ENCODE peak calls at places on chromosomes 7 and 10, in ten cellular contexts. One of them, this sample, is unnamed.

GRCh38 chr10:24456319-24456718 is 247.4 kb downstream of the KIAA1217 start:
- DNase-seq in uterus: no peak
- DNase-seq in CD4-positive, alpha-beta T cell: no peak
- DNase-seq in upper lobe of right lung: no peak
- DNase-seq in fibroblast of lung: peak; percentile 98
- DNase-seq in H9: no peak
- DNase-seq in H1: no peak
- DNase-seq in heart left ventricle: no peak
- DNase-seq in heart right ventricle: no peak
- DNase-seq in testis: no peak
- DNase-seq in this sample: peak; percentile 20

GRCh38 chr7:2971914-2972530 is 71.6 kb downstream of the CARD11 start:
- DNase-seq in uterus: no peak
- DNase-seq in CD4-positive, alpha-beta T cell: no peak
- DNase-seq in upper lobe of right lung: no peak
- DNase-seq in fibroblast of lung: no peak
- DNase-seq in H9: no peak
- DNase-seq in H1: no peak
- DNase-seq in heart left ventricle: no peak
- DNase-seq in heart right ventricle: no peak
- DNase-seq in testis: peak; percentile 4
- DNase-seq in this sample: no peak

GRCh38 chr10:72654720-72655119 is 28.8 kb upstream of the MICU1 start:
- DNase-seq in uterus: no peak
- DNase-seq in CD4-positive, alpha-beta T cell: no peak
- DNase-seq in upper lobe of right lung: no peak
- DNase-seq in fibroblast of lung: no peak
- DNase-seq in H9: no peak
- DNase-seq in H1: no peak
- DNase-seq in heart left ventricle: no peak
- DNase-seq in heart right ventricle: no peak
- DNase-seq in testis: no peak
- DNase-seq in this sample: no peak

GRCh38 chr7:22859676-22860290 is 37.1 kb upstream of the TOMM7 start:
- DNase-seq in uterus: no peak
- DNase-seq in CD4-positive, alpha-beta T cell: no peak
- DNase-seq in upper lobe of right lung: no peak
- DNase-seq in fibroblast of lung: peak; percentile 80
- DNase-seq in H9: no peak
- DNase-seq in H1: no peak
- DNase-seq in heart left ventricle: no peak
- DNase-seq in heart right ventricle: no peak
- DNase-seq in testis: no peak
- DNase-seq in this sample: no peak

GRCh38 chr7:121558288-121558687 is 162.2 kb upstream of the FAM3C start:
- DNase-seq in uterus: no peak
- DNase-seq in CD4-positive, alpha-beta T cell: no peak
- DNase-seq in upper lobe of right lung: no peak
- DNase-seq in fibroblast of lung: no peak
- DNase-seq in H9: no peak
- DNase-seq in H1: no peak
- DNase-seq in heart left ventricle: no peak
- DNase-seq in heart right ventricle: no peak
- DNase-seq in testis: no peak
- DNase-seq in this sample: no peak

GRCh38 chr7:40437936-40438634 is 303.3 kb downstream of the SUGCT start:
- DNase-seq in uterus: no peak
- DNase-seq in CD4-positive, alpha-beta T cell: no peak
- DNase-seq in upper lobe of right lung: no peak
- DNase-seq in fibroblast of lung: peak; percentile 36
- DNase-seq in H9: no peak
- DNase-seq in H1: no peak
- DNase-seq in heart left ventricle: no peak
- DNase-seq in heart right ventricle: no peak
- DNase-seq in testis: no peak
- DNase-seq in this sample: no peak

GRCh38 chr10:72254891-72255568 is 18.7 kb upstream of the DDIT4 start:
- DNase-seq in uterus: peak; percentile 95
- DNase-seq in CD4-positive, alpha-beta T cell: no peak
- DNase-seq in upper lobe of right lung: peak; percentile 91
- DNase-seq in fibroblast of lung: peak; percentile 52
- DNase-seq in H9: peak; percentile 90
- DNase-seq in H1: peak; percentile 80
- DNase-seq in heart left ventricle: peak; percentile 87
- DNase-seq in heart right ventricle: peak; percentile 90
- DNase-seq in testis: peak; percentile 96
- DNase-seq in this sample: peak; percentile 58

GRCh38 chr10:28177944-28178637 is 124.8 kb downstream of the MPP7 start:
- DNase-seq in uterus: no peak
- DNase-seq in CD4-positive, alpha-beta T cell: no peak
- DNase-seq in upper lobe of right lung: no peak
- DNase-seq in fibroblast of lung: peak; percentile 38
- DNase-seq in H9: no peak
- DNase-seq in H1: no peak
- DNase-seq in heart left ventricle: no peak
- DNase-seq in heart right ventricle: no peak
- DNase-seq in testis: no peak
- DNase-seq in this sample: no peak

GRCh38 chr10:22340362-22341189 is 4.7 kb upstream of the SPAG6 start:
- DNase-seq in uterus: peak; percentile 60
- DNase-seq in CD4-positive, alpha-beta T cell: no peak
- DNase-seq in upper lobe of right lung: peak; percentile 85
- DNase-seq in fibroblast of lung: peak; percentile 67
- DNase-seq in H9: peak; percentile 72
- DNase-seq in H1: peak; percentile 81
- DNase-seq in heart left ventricle: peak; percentile 71
- DNase-seq in heart right ventricle: peak; percentile 72
- DNase-seq in testis: peak; percentile 82
- DNase-seq in this sample: peak; percentile 67

GRCh38 chr10:22338260-22338894 is 6.9 kb upstream of the SPAG6 start:
- DNase-seq in uterus: no peak
- DNase-seq in CD4-positive, alpha-beta T cell: no peak
- DNase-seq in upper lobe of right lung: no peak
- DNase-seq in fibroblast of lung: no peak
- DNase-seq in H9: no peak
- DNase-seq in H1: no peak
- DNase-seq in heart left ventricle: no peak
- DNase-seq in heart right ventricle: no peak
- DNase-seq in testis: no peak
- DNase-seq in this sample: no peak

GRCh38 chr10:22341190-22341935 is 3.9 kb upstream of the SPAG6 start:
- DNase-seq in uterus: no peak
- DNase-seq in CD4-positive, alpha-beta T cell: no peak
- DNase-seq in upper lobe of right lung: no peak
- DNase-seq in fibroblast of lung: no peak
- DNase-seq in H9: peak; percentile 53
- DNase-seq in H1: no peak
- DNase-seq in heart left ventricle: no peak
- DNase-seq in heart right ventricle: no peak
- DNase-seq in testis: no peak
- DNase-seq in this sample: no peak

GRCh38 chr10:22341936-22342222 is 3.4 kb upstream of the SPAG6 start:
- DNase-seq in uterus: no peak
- DNase-seq in CD4-positive, alpha-beta T cell: no peak
- DNase-seq in upper lobe of right lung: no peak
- DNase-seq in fibroblast of lung: no peak
- DNase-seq in H9: no peak
- DNase-seq in H1: no peak
- DNase-seq in heart left ventricle: no peak
- DNase-seq in heart right ventricle: no peak
- DNase-seq in testis: no peak
- DNase-seq in this sample: no peak

GRCh38 chr10:22339761-22340361 is 5.4 kb upstream of the SPAG6 start:
- DNase-seq in uterus: no peak
- DNase-seq in CD4-positive, alpha-beta T cell: no peak
- DNase-seq in upper lobe of right lung: no peak
- DNase-seq in fibroblast of lung: no peak
- DNase-seq in H9: no peak
- DNase-seq in H1: no peak
- DNase-seq in heart left ventricle: no peak
- DNase-seq in heart right ventricle: no peak
- DNase-seq in testis: no peak
- DNase-seq in this sample: no peak
- H3K27me3 ChIP-seq in uterus: peaks cover 72% of the 10 kb centered on the region
- H3K27me3 ChIP-seq in CD4-positive, alpha-beta T cell: peaks cover 97% of the 10 kb centered on the region
- H3K27me3 ChIP-seq in upper lobe of right lung: peaks cover 88% of the 10 kb centered on the region
- H3K27me3 ChIP-seq in fibroblast of lung: peaks cover 70% of the 10 kb centered on the region
- H3K27me3 ChIP-seq in H9: peaks cover 74% of the 10 kb centered on the region
- H3K27me3 ChIP-seq in H1: peaks cover 100% of the 10 kb centered on the region
- H3K27me3 ChIP-seq in heart left ventricle: peaks cover 65% of the 10 kb centered on the region
- H3K27me3 ChIP-seq in heart right ventricle: peaks cover 94% of the 10 kb centered on the region
- H3K27me3 ChIP-seq in testis: no peaks in the 10 kb centered on the region
- H3K27me3 ChIP-seq in this sample: no peaks in the 10 kb centered on the region

GRCh38 chr10:80292607-80293239 is 3.3 kb upstream of the MAT1A start:
- DNase-seq in uterus: no peak
- DNase-seq in CD4-positive, alpha-beta T cell: no peak
- DNase-seq in upper lobe of right lung: no peak
- DNase-seq in fibroblast of lung: no peak
- DNase-seq in H9: no peak
- DNase-seq in H1: no peak
- DNase-seq in heart left ventricle: no peak
- DNase-seq in heart right ventricle: no peak
- DNase-seq in testis: no peak
- DNase-seq in this sample: no peak

GRCh38 chr10:80288849-80289248 is 609 bp downstream of the MAT1A start:
- DNase-seq in uterus: no peak
- DNase-seq in CD4-positive, alpha-beta T cell: no peak
- DNase-seq in upper lobe of right lung: no peak
- DNase-seq in fibroblast of lung: no peak
- DNase-seq in H9: no peak
- DNase-seq in H1: no peak
- DNase-seq in heart left ventricle: no peak
- DNase-seq in heart right ventricle: no peak
- DNase-seq in testis: no peak
- DNase-seq in this sample: no peak

GRCh38 chr10:80284522-80284921 is 4.9 kb downstream of the MAT1A start:
- DNase-seq in uterus: no peak
- DNase-seq in CD4-positive, alpha-beta T cell: no peak
- DNase-seq in upper lobe of right lung: no peak
- DNase-seq in fibroblast of lung: no peak
- DNase-seq in H9: no peak
- DNase-seq in H1: no peak
- DNase-seq in heart left ventricle: no peak
- DNase-seq in heart right ventricle: no peak
- DNase-seq in testis: no peak
- DNase-seq in this sample: no peak

GRCh38 chr10:80290474-80291220 is 1.2 kb upstream of the MAT1A start:
- DNase-seq in uterus: no peak
- DNase-seq in CD4-positive, alpha-beta T cell: no peak
- DNase-seq in upper lobe of right lung: no peak
- DNase-seq in fibroblast of lung: no peak
- DNase-seq in H9: no peak
- DNase-seq in H1: no peak
- DNase-seq in heart left ventricle: no peak
- DNase-seq in heart right ventricle: no peak
- DNase-seq in testis: no peak
- DNase-seq in this sample: no peak

DNA sequence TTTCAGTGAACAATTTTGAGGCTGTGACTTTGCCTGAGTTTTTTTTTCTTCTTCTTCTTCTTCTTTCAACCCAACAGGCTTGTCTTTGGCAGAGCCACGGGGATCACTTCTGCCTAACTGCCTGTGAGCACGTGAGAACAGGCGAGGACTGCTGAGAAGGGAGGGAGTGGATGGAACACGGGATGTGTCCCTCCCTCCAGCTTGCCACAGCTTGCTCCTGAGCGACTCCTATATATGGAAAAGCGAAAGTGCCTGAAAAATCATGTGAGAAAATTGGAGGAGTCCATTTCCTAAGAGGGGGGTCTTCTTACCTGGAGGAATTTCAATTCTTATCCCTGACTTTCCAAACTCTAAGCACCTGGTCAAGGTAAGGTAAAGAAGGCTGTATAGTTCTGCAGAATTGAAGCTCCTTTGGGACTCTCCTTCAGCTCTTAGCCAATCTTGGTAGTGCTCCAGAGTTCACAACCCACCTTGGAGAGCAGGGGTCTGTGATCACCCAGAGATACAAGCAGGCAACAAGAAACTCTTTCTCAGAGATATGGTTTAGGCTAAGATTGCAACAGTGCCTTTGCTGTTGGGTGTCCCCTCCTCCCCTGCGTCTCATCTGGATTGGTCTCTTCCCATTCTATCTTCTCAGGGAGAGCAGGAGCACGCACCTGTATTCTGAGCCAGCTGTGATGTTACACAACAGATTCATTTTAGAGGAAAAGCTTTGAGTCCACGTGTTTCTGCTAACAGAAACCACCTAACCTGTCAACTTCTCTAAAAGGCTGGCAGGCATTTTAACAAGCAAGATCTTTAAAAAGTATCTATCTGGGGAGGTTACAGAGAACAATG is at the start of gene MAT1A:
- DNase-seq in uterus: no peak
- DNase-seq in CD4-positive, alpha-beta T cell: no peak
- DNase-seq in upper lobe of right lung: no peak
- DNase-seq in fibroblast of lung: no peak
- DNase-seq in H9: peak; percentile 66
- DNase-seq in H1: no peak
- DNase-seq in heart left ventricle: no peak
- DNase-seq in heart right ventricle: no peak
- DNase-seq in testis: peak; percentile 77
- DNase-seq in this sample: no peak
- TF ChIP-seq CTCF in uterus: no peak
- TF ChIP-seq CTCF in CD4-positive, alpha-beta T cell: no peak
- TF ChIP-seq CTCF in upper lobe of right lung: no peak
- TF ChIP-seq CTCF in fibroblast of lung: peak; percentile 10
- TF ChIP-seq CTCF in H9: peak; percentile 42
- TF ChIP-seq CTCF in H1: no peak
- TF ChIP-seq CTCF in heart left ventricle: no peak
- TF ChIP-seq CTCF in heart right ventricle: no peak
- TF ChIP-seq CTCF in testis: no peak
- TF ChIP-seq CTCF in this sample: no peak

GRCh38 chr10:26217396-26218105 is 977 bp downstream of the GAD2 start:
- DNase-seq in uterus: no peak
- DNase-seq in CD4-positive, alpha-beta T cell: no peak
- DNase-seq in upper lobe of right lung: no peak
- DNase-seq in fibroblast of lung: no peak
- DNase-seq in H9: peak; percentile 73
- DNase-seq in H1: peak; percentile 81
- DNase-seq in heart left ventricle: no peak
- DNase-seq in heart right ventricle: no peak
- DNase-seq in testis: no peak
- DNase-seq in this sample: no peak

GRCh38 chr10:26221571-26221970 is 5.0 kb downstream of the GAD2 start:
- DNase-seq in uterus: no peak
- DNase-seq in CD4-positive, alpha-beta T cell: no peak
- DNase-seq in upper lobe of right lung: no peak
- DNase-seq in fibroblast of lung: no peak
- DNase-seq in H9: peak; percentile 36
- DNase-seq in H1: no peak
- DNase-seq in heart left ventricle: no peak
- DNase-seq in heart right ventricle: no peak
- DNase-seq in testis: no peak
- DNase-seq in this sample: no peak

GRCh38 chr10:26222563-26222962 is 6.0 kb downstream of the GAD2 start:
- DNase-seq in uterus: no peak
- DNase-seq in CD4-positive, alpha-beta T cell: no peak
- DNase-seq in upper lobe of right lung: no peak
- DNase-seq in fibroblast of lung: no peak
- DNase-seq in H9: no peak
- DNase-seq in H1: no peak
- DNase-seq in heart left ventricle: no peak
- DNase-seq in heart right ventricle: no peak
- DNase-seq in testis: no peak
- DNase-seq in this sample: no peak

GRCh38 chr10:26216949-26217395 is 398 bp downstream of the GAD2 start:
- DNase-seq in uterus: no peak
- DNase-seq in CD4-positive, alpha-beta T cell: no peak
- DNase-seq in upper lobe of right lung: no peak
- DNase-seq in fibroblast of lung: no peak
- DNase-seq in H9: no peak
- DNase-seq in H1: no peak
- DNase-seq in heart left ventricle: no peak
- DNase-seq in heart right ventricle: no peak
- DNase-seq in testis: no peak
- DNase-seq in this sample: no peak

DNA sequence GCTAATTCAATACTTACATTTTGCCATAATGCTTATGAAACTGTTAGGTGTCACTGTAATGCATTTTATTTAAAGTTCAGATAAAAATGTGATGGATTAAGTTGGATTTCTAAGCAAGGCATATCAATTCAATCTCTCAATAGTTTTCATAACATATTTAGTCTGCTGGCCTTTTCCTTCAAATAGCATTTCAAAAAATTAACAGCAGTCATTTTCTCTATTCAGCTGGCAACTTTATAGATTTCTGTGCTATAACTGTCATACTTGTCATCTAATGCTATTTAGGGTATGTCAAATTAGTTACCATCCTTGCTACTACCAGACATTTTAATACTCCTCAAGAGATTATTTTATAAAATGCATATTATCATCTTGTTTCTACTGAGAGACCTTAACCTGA is 4.3 kb downstream of the GAD2 start:
- DNase-seq in uterus: no peak
- DNase-seq in CD4-positive, alpha-beta T cell: no peak
- DNase-seq in upper lobe of right lung: no peak
- DNase-seq in fibroblast of lung: no peak
- DNase-seq in H9: no peak
- DNase-seq in H1: no peak
- DNase-seq in heart left ventricle: no peak
- DNase-seq in heart right ventricle: no peak
- DNase-seq in testis: no peak
- DNase-seq in this sample: no peak
- H3K27me3 ChIP-seq in uterus: no peaks in the 10 kb centered on the region
- H3K27me3 ChIP-seq in CD4-positive, alpha-beta T cell: peaks cover 76% of the 10 kb centered on the region
- H3K27me3 ChIP-seq in upper lobe of right lung: peaks cover 78% of the 10 kb centered on the region
- H3K27me3 ChIP-seq in fibroblast of lung: peaks cover 11% of the 10 kb centered on the region
- H3K27me3 ChIP-seq in H9: peaks cover 32% of the 10 kb centered on the region
- H3K27me3 ChIP-seq in H1: peaks cover 53% of the 10 kb centered on the region
- H3K27me3 ChIP-seq in heart left ventricle: peaks cover 23% of the 10 kb centered on the region
- H3K27me3 ChIP-seq in heart right ventricle: peaks cover 96% of the 10 kb centered on the region
- H3K27me3 ChIP-seq in testis: no peaks in the 10 kb centered on the region
- H3K27me3 ChIP-seq in this sample: no peaks in the 10 kb centered on the region

GRCh38 chr7:132557489-132558044 is 18.7 kb downstream of the PLXNA4 start:
- DNase-seq in uterus: no peak
- DNase-seq in CD4-positive, alpha-beta T cell: no peak
- DNase-seq in upper lobe of right lung: no peak
- DNase-seq in fibroblast of lung: peak; percentile 55
- DNase-seq in H9: no peak
- DNase-seq in H1: no peak
- DNase-seq in heart left ventricle: no peak
- DNase-seq in heart right ventricle: no peak
- DNase-seq in testis: no peak
- DNase-seq in this sample: no peak
- TF ChIP-seq CTCF in uterus: no peak
- TF ChIP-seq CTCF in CD4-positive, alpha-beta T cell: no peak
- TF ChIP-seq CTCF in upper lobe of right lung: no peak
- TF ChIP-seq CTCF in fibroblast of lung: no peak
- TF ChIP-seq CTCF in H9: peak; percentile 48
- TF ChIP-seq CTCF in H1: peak; percentile 31
- TF ChIP-seq CTCF in heart left ventricle: peak; percentile 5
- TF ChIP-seq CTCF in heart right ventricle: peak; percentile 17
- TF ChIP-seq CTCF in testis: no peak
- TF ChIP-seq CTCF in this sample: peak; percentile 49